ENCODE peak calls at places on chromosomes 16 and 17, in five cellular contexts. D is PC-9, Q is cardiac fibroblast, J is neural progenitor cell, Z is cardiac muscle cell. H is an unnamed sample.

GRCh38 chr16:87790278-87791023 is 24.7 kb upstream of the KLHDC4 start:
- DNase-seq in D (peak), Q (no peak), J (no peak), Z (no peak), H (no peak)

GRCh38 chr16:11379420-11379819 is 34.2 kb downstream of the RMI2 start:
- DNase-seq in D (peak), Q (peak), J (no peak), Z (no peak), H (peak)

GRCh38 chr16:35735403-35736251 is 2276.2 kb downstream of the TP53TG3F start:
- DNase-seq in D (no peak), Q (no peak), J (no peak), Z (no peak), H (peak)

GRCh38 chr16:87437911-87438610 is 45.9 kb downstream of the MAP1LC3B start:
- DNase-seq in D (no peak), Q (no peak), J (no peak), Z (no peak), H (no peak)

GRCh38 chr17:57357392-57357784 is 101.1 kb downstream of the MSI2 start:
- DNase-seq in D (peak), Q (no peak), J (no peak), Z (no peak), H (no peak)

GRCh38 chr16:29154676-29155121 is 169.8 kb downstream of the LAT start:
- DNase-seq in D (no peak), Q (peak), J (no peak), Z (peak), H (no peak)

GRCh38 chr17:21295036-21295952 is 10.8 kb downstream of the MAP2K3 start:
- DNase-seq in D (no peak), Q (no peak), J (no peak), Z (peak), H (peak)

GRCh38 chr16:89422527-89422904 is 67.8 kb downstream of the ANKRD11 start:
- DNase-seq in D (no peak), Q (peak), J (no peak), Z (peak), H (peak)

GRCh38 chr17:43661699-43662431 is at the start of gene MEOX1:
- DNase-seq in D (peak), Q (peak), J (no peak), Z (peak), H (peak)

GRCh38 chr17:74962622-74963394 is 9.8 kb downstream of the HID1 start:
- DNase-seq in D (no peak), Q (no peak), J (no peak), Z (no peak), H (no peak)

GRCh38 chr16:76114681-76115080 is 162.5 kb upstream of the CNTNAP4 start:
- DNase-seq in D (no peak), Q (no peak), J (no peak), Z (no peak), H (no peak)

GRCh38 chr16:51982715-51983680 is 563.9 kb downstream of the TOX3 start:
- DNase-seq in D (no peak), Q (peak), J (peak), Z (peak), H (peak)

GRCh38 chr17:77311371-77311981 is 170.7 kb downstream of the SEC14L1 start:
- DNase-seq in D (no peak), Q (no peak), J (no peak), Z (no peak), H (no peak)

GRCh38 chr17:73197141-73197540 is 4.3 kb downstream of the COG1 start:
- DNase-seq in D (no peak), Q (no peak), J (no peak), Z (no peak), H (no peak)

GRCh38 chr17:73198930-73199260 is 6.0 kb downstream of the COG1 start:
- DNase-seq in D (no peak), Q (no peak), J (no peak), Z (no peak), H (no peak)

GRCh38 chr17:73198201-73198929 is 5.5 kb downstream of the COG1 start:
- DNase-seq in D (no peak), Q (no peak), J (no peak), Z (no peak), H (no peak)

GRCh38 chr17:73194514-73195222 is 1.8 kb downstream of the COG1 start:
- DNase-seq in D (no peak), Q (peak), J (no peak), Z (no peak), H (no peak)

DNA sequence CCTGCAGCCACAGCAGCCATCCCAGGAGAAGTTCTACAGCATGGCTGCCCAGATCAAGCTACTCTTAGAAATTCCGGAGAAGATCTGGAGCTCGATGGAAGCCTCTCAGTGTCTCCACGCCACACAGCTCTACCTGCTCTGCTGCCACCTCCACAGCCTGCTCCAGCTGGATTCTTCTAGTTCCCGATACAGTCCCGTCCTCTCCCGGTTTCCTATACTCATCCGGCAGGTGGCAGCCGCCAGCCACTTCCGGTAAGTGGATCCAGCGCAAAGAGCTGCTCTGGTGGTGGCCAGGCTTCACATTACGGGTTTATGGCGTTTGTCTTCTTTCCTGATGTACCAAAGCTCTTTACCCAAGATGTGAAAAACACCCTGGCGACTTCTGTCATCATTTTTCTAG is 3.6 kb downstream of the COG1 start:
- DNase-seq in D (no peak), Q (peak), J (peak), Z (peak), H (no peak)
- TF ChIP-seq CTCF in D (no peak), Q (peak), J (peak), Z (peak), H (no peak)

GRCh38 chr17:35171834-35172233 is 22.4 kb downstream of the SLC35G3 start:
- DNase-seq in D (no peak), Q (peak), J (no peak), Z (no peak), H (no peak)

GRCh38 chr17:35174835-35175334 is 19.3 kb downstream of the SLC35G3 start:
- DNase-seq in D (no peak), Q (no peak), J (no peak), Z (no peak), H (no peak)

GRCh38 chr17:35167666-35168065 is 20.0 kb downstream of the UNC45B start:
- DNase-seq in D (no peak), Q (peak), J (no peak), Z (no peak), H (no peak)

GRCh38 chr17:35169964-35170363 is 22.3 kb downstream of the UNC45B start:
- DNase-seq in D (no peak), Q (no peak), J (no peak), Z (no peak), H (no peak)

DNA sequence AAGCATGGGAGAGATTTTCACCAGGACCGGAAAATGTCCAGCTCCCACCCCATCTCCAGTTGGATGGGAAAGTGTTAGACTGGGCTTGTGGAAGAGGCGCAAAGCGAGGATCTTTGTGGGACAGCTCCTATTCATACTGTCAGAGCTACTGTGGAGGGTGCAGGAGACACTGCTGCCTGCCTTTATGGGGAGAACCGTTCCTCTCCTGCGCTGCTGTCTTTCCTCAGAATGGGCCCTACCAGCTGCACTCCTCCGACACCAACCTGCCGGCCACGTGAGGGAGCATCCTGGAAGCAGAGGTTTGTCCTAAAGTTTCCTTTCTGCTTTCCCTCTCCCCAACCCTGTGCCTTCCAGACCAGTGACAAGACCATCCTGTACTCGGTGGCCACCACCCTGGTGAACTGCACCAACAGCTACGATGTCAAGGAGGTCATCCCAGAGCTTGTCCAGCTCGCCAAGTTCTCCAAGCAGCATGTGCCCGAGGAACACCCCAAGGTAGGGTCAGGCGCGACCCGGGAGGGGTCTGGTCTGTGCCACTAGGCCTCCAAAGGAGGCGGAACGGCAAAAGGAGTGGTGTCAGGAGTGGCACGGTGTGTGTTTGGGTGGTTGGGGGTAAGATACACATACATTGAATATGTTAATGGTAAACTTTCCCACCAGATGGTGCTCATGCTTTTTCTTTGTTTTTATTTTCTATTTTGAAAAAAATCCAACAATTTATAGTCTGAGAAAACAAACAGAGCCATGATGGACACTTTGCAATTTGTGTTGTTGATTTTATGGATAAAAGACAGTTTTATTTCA is 23.0 kb downstream of the SLC35G3 start:
- DNase-seq in D (no peak), Q (peak), J (no peak), Z (peak), H (peak)
- TF ChIP-seq CTCF in D (no peak), Q (peak), J (peak), Z (no peak), H (no peak)

GRCh38 chr16:27700596-27700995 is 150.7 kb downstream of the KATNIP start:
- DNase-seq in D (no peak), Q (no peak), J (no peak), Z (no peak), H (no peak)

GRCh38 chr16:27695161-27695560 is 145.2 kb downstream of the KATNIP start:
- DNase-seq in D (no peak), Q (no peak), J (no peak), Z (no peak), H (no peak)

GRCh38 chr16:27699540-27699939 is 149.6 kb downstream of the KATNIP start:
- DNase-seq in D (no peak), Q (no peak), J (no peak), Z (no peak), H (no peak)

GRCh38 chr16:27698746-27699145 is 148.8 kb downstream of the KATNIP start:
- DNase-seq in D (no peak), Q (no peak), J (no peak), Z (no peak), H (no peak)

GRCh38 chr16:27698266-27698665 is 148.3 kb downstream of the KATNIP start:
- DNase-seq in D (no peak), Q (no peak), J (peak), Z (no peak), H (no peak)
- TF ChIP-seq CTCF in D (no peak), Q (peak), J (peak), Z (peak), H (peak)

DNA sequence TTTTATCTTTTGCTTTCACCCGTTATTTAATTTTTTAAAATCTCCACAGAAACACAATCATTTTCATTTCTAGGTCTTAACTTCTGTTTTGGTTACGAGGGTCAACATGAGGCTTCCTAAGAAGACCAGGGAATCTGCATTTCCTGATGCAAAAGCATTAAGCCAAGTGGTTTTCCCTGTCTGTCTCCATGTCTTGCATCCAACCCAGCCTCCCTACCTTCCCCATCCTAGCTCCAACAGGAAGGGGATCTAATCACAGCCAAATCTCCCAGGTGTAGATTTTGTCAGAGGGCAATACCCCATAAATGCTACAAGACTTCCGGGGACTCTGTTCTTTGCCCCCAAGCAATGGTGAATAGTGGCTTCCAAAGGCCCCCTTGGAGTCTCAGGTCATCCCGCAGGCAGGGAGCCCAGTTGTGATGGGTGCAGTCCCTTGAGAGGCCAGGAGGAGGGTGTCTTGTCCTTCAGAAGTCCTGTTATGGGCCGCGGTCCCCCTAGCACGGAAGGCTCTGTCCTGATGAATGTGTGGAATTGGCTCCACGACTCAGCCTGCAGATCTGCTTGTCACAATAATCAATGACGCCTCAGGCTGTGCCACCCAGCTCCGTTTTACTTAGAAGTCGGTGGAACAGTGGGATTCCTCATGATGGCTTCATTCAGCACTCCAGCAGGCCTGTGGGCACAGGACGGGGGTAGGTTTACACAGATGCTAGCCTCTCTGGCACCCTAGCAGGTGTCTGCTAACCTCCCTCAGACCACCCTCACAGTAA is 141.1 kb downstream of the RGS9 start:
- DNase-seq in D (peak), Q (peak), J (peak), Z (peak), H (peak)
- TF ChIP-seq CTCF in D (peak), Q (peak), J (peak), Z (peak), H (peak)

GRCh38 chr17:32941419-32942032 is 13.6 kb downstream of the TMEM98 start:
- DNase-seq in D (no peak), Q (no peak), J (no peak), Z (no peak), H (no peak)
- TF ChIP-seq CTCF in D (peak), Q (peak), J (peak), Z (peak), H (no peak)

DNA sequence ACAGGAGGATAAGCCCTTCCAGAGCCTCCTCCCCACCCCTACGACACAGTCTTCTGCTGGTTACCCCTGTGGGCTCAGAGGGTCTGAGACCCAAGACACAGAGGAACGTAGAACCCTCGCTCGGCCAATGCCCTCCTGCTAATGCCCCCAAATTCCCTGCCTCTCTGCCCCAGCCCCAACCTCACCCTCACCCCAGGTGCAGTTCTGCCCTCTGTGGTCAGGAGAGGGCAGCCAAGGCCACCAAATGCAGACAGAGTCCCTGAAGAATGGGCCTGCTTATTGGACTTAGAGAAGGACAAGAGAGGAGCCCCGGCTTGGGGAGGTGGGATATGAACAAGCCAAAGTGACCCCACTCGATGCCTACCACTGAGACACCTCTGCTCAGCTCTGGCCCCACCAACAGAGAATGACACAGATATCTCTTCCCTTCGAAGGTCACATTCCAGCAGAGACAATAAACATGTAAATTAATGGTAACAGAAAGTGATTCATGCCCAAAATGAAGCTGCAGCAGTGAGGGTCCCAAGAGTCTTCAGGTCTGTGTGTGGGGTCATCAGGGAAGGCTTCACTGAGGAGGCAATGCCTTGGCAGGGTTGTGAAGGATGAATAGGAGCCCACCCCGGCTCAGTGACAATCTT is 80.9 kb upstream of the CCL1 start:
- DNase-seq in D (no peak), Q (no peak), J (peak), Z (no peak), H (peak)
- TF ChIP-seq CTCF in D (peak), Q (no peak), J (peak), Z (no peak), H (peak)

H was measured in GM13976.